ENCODE peak calls at places on chromosomes 6 and 20, in five cellular contexts. Y is testis, O is psoas muscle, F is heart left ventricle, B is H1. N is an unnamed sample.

GRCh38 chr6:151338816-151339215 is 52.5 kb downstream of the ZBTB2 start:
- DNase-seq in Y (no peak), O (no peak), F (no peak), B (no peak), N (no peak)

GRCh38 chr6:25898289-25898977 is 24.4 kb upstream of the SLC17A3 start:
- DNase-seq in Y (no peak), O (no peak), F (no peak), B (no peak), N (no peak)

GRCh38 chr6:116419069-116419468 is 42.1 kb upstream of the CALHM6 start:
- DNase-seq in Y (no peak), O (no peak), F (no peak), B (no peak), N (no peak)

GRCh38 chr6:93789532-93789931 is 370.2 kb upstream of the EPHA7 start:
- DNase-seq in Y (no peak), O (no peak), F (no peak), B (no peak), N (no peak)

GRCh38 chr6:17442196-17442595 is 48.8 kb downstream of the CAP2 start:
- DNase-seq in Y (no peak), O (no peak), F (no peak), B (no peak), N (no peak)

GRCh38 chr20:48709744-48710143 is 118.1 kb downstream of the PREX1 start:
- DNase-seq in Y (no peak), O (no peak), F (no peak), B (no peak), N (no peak)

GRCh38 chr6:50974319-50974718 is 155.6 kb downstream of the TFAP2B start:
- DNase-seq in Y (no peak), O (no peak), F (no peak), B (no peak), N (no peak)

GRCh38 chr6:7979831-7980230 is 69.2 kb upstream of the TXNDC5 start:
- DNase-seq in Y (no peak), O (no peak), F (no peak), B (no peak), N (no peak)

GRCh38 chr6:164845773-164846172 is 463.6 kb downstream of the C6orf118 start:
- DNase-seq in Y (no peak), O (no peak), F (no peak), B (no peak), N (no peak)

DNA sequence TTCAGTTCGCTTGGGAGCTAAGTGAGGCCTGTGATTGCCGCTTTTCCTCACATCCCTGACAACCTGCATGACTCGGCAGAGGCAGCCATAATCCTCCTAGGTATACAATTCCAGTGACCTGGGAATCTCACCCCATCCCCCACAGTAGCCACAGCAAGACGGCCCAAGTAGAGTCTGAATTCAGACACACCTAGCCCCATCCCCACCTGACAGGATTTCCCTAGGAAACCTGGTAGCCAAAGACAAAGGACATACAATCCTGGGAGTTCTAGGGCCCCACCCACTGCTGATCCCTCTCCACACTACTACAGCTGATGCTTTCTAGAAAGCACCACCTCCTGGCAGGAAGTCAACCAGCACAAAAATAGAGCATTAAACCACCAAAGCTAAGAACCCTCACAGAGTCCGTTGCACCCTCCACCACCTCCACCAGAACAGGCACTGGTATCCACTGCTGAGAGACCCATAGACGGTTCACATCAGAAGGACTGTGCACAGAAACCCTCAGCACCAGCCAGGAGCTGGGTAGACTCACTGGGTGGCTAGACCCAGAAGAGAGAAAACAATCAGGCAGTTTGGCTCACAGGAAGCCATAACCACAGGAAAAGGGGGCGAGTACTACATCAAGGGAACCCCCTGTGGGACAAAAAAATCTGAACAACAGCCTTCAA is 17.9 kb upstream of the RUNX2 start:
- DNase-seq in Y (no peak), O (no peak), F (peak; percentile 28), B (no peak), N (no peak)
- H3K27me3 ChIP-seq in Y (no peaks in the 10 kb centered on the region), O (no peaks in the 10 kb centered on the region), F (no peaks in the 10 kb centered on the region), B (no peaks in the 10 kb centered on the region), N (no peaks in the 10 kb centered on the region)

DNA sequence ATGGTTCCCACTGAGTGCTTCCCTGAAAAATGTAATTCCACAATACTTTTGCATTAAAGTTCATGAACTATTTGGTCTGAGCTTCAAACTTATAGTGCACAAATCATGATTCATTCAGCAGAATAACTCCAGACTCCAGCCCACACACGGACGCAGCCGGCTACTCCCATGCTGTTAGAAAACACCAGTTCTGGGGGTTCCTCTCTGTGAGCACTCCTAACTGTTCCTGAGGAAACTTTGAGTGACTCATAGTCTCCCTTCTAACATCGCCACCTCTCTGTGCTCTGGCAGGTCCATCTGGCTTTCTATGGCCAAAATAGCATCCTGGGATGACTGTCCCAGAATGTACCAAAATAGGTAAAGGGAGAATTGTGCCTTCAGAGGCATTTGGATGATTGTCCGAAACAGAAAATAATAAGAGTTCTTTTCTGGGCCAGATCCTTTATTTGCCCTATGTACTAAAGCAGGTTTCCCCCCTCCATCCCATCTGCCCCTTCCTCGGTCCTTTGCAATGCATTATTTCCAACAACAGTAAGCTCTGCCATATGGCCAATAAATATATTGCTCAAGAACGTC is 32.3 kb upstream of the LY86 start:
- DNase-seq in Y (no peak), O (no peak), F (no peak), B (no peak), N (no peak)
- H3K27me3 ChIP-seq in Y (no peaks in the 10 kb centered on the region), O (no peaks in the 10 kb centered on the region), F (no peaks in the 10 kb centered on the region), B (no peaks in the 10 kb centered on the region), N (peaks cover 47% of the 10 kb centered on the region)

DNA sequence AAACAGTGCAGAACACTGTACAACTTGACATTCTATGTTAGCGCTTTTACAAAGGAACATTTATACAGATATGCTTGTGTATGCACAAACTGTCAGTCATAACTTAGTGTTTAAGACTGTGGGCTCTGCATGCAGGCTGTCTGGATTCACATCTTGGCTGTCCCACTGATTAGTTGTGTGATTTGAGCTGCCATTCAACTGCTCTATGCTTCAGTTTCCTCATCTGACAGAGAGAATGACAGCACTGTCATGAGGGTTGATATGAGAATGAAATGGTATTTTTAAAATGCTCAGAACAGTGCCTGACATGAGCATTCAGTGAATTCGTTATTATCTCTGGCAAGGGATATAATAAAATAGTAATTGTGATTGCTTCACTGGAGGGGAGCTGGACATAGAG is 8.7 kb downstream of the SLC25A27 start:
- DNase-seq in Y (no peak), O (no peak), F (no peak), B (no peak), N (no peak)
- H3K27me3 ChIP-seq in Y (no peaks in the 10 kb centered on the region), O (no peaks in the 10 kb centered on the region), F (no peaks in the 10 kb centered on the region), B (no peaks in the 10 kb centered on the region), N (no peaks in the 10 kb centered on the region)

GRCh38 chr6:41469156-41469950 is 76.8 kb upstream of the FOXP4 start:
- DNase-seq in Y (no peak), O (no peak), F (no peak), B (no peak), N (no peak)

GRCh38 chr6:41467627-41468404 is 78.4 kb upstream of the FOXP4 start:
- DNase-seq in Y (no peak), O (no peak), F (no peak), B (no peak), N (no peak)

GRCh38 chr6:41471064-41471895 is 74.9 kb upstream of the FOXP4 start:
- DNase-seq in Y (no peak), O (no peak), F (no peak), B (no peak), N (no peak)

GRCh38 chr6:41469951-41470340 is 76.2 kb upstream of the FOXP4 start:
- DNase-seq in Y (no peak), O (no peak), F (no peak), B (no peak), N (no peak)

DNA sequence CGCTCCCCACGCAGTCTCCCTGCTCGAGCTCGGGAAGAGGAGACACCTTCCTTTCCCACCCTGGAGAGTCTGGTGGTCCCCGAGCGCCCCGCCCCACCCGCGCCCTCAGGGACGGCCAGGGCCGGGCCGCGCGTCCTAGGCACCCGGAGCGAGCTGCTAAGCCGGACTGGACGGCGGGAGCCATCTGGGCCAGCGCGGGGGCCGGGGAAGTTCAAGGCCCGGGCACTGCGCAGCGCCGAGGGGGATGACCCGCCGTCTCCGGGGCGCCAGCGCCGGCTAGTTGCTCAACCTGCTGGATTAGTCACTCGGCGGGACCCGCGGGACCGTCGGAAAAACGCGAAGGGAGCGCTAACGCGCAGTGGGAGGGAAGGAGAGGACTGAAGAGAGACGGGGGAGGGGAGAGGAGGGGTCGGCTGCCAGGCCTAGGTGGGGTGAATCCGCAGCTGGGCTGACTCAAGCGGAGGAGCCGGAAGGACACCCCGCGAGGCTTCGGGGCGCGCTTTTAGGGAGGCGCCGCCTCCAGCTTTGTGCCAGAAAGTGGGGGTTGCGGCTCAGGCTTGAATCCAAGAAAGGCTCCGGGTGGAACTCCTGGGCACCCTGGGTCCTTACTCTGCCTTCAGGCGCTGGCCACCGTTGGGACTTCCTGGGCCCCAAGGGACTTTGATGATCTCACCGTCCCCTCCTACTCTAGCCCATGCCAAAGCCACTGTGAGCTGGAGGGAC is 75.7 kb upstream of the FOXP4 start:
- DNase-seq in Y (peak; percentile 32), O (peak; percentile 75), F (peak; percentile 75), B (no peak), N (no peak)
- H3K27me3 ChIP-seq in Y (no peaks in the 10 kb centered on the region), O (peaks cover 54% of the 10 kb centered on the region), F (peaks cover 35% of the 10 kb centered on the region), B (peaks cover 15% of the 10 kb centered on the region), N (peaks cover 20% of the 10 kb centered on the region)

DNA sequence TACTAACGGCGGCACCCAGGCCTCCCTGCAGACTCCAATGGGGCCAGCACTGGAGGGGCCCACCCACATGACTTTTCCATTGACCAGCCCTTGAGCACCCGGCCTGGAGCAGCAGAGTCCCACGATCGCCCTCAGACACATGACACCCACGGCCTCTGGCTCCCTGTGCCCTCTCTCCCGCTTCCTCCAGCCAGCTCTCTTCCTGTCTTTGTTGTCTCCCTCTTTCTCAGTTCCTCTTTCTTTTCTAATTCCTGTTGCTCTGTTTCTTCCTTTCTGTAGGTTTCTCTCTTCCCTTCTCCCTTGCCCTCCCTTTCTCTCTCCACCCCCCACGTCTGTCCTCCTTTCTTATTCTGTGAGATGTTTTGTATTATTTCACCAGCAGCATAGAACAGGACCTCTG is 26.1 kb upstream of the FANCE start:
- DNase-seq in Y (peak; percentile 22), O (no peak), F (no peak), B (no peak), N (no peak)
- H3K27me3 ChIP-seq in Y (no peaks in the 10 kb centered on the region), O (no peaks in the 10 kb centered on the region), F (no peaks in the 10 kb centered on the region), B (no peaks in the 10 kb centered on the region), N (no peaks in the 10 kb centered on the region)

DNA sequence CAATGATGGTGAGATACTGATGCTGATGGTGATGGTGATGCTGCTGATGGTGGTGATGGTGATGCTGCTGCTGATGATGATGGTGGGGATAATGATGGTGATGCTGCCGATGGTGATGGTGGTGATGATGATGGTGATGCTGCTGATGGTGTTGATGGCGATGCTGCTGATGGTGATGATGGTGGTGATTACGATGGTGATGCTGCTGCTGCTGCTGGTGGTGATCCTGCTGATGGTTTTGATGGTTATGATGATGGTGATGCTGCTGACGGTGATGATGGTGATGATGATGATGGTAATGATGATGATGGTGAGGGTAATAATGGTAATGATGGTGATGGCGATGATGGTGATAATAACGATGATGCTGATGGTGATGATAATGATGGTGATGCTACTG is 50.0 kb downstream of the ARHGAP40 start:
- DNase-seq in Y (no peak), O (no peak), F (no peak), B (no peak), N (no peak)
- H3K27me3 ChIP-seq in Y (no peaks in the 10 kb centered on the region), O (peaks cover 25% of the 10 kb centered on the region), F (peaks cover 19% of the 10 kb centered on the region), B (peaks cover 2% of the 10 kb centered on the region), N (peaks cover 51% of the 10 kb centered on the region)

GRCh38 chr6:82910818-82911217 is 154.8 kb downstream of the UBE3D start:
- DNase-seq in Y (no peak), O (no peak), F (no peak), B (no peak), N (no peak)
- H3K27me3 ChIP-seq in Y (no peaks in the 10 kb centered on the region), O (no peaks in the 10 kb centered on the region), F (no peaks in the 10 kb centered on the region), B (no peaks in the 10 kb centered on the region), N (no peaks in the 10 kb centered on the region)